ENCODE peak calls at places on chromosome 3, in nine cellular contexts. Y is endothelial cell of umbilical vein, Q is neural progenitor cell, U is ACHN, Z is pancreas, W is dermis microvascular lymphatic vessel endothelial cell, E is putamen, R is GDM1, P is progenitor cell of endocrine pancreas. J is an unnamed sample.
A peak's percentile ranks its signal among the peaks of the same experiment; 100 is the strongest.

GRCh38 chr3:9617736-9618135 is 31.6 kb upstream of the MTMR14 start:
- DNase-seq in Y (no peak), Q (no peak), U (no peak), Z (no peak), W (no peak), E (no peak), R (no peak), P (no peak), J (no peak)

GRCh38 chr3:141112686-141113255 is 61.6 kb downstream of the SPSB4 start:
- DNase-seq in Y (no peak), Q (no peak), U (no peak), Z (no peak), W (no peak), E (no peak), R (no peak), P (no peak), J (no peak)

GRCh38 chr3:136954246-136954645 is 3.5 kb upstream of the IL20RB start:
- DNase-seq in Y (no peak), Q (no peak), U (no peak), Z (no peak), W (no peak), E (no peak), R (no peak), P (no peak), J (no peak)

GRCh38 chr3:58237940-58238681 is 519 bp downstream of the ABHD6 start:
- DNase-seq in Y (peak; percentile 18), Q (peak; percentile 58), U (peak; percentile 39), Z (peak; percentile 48), W (no peak), E (peak; percentile 70), R (peak; percentile 40), P (peak; percentile 32), J (peak; percentile 64)

GRCh38 chr3:158105124-158105709 is 1.0 kb downstream of the SHOX2 start:
- DNase-seq in Y (no peak), Q (peak; percentile 61), U (peak; percentile 46), Z (no peak), W (no peak), E (no peak), R (no peak), P (peak; percentile 27), J (no peak)

GRCh38 chr3:67947808-67948508 is 293.5 kb upstream of the SUCLG2 start:
- DNase-seq in Y (no peak), Q (peak; percentile 69), U (no peak), Z (no peak), W (no peak), E (no peak), R (no peak), P (peak; percentile 34), J (no peak)

GRCh38 chr3:3705090-3705775 is 94.0 kb upstream of the LRRN1 start:
- DNase-seq in Y (no peak), Q (peak; percentile 59), U (no peak), Z (no peak), W (no peak), E (peak; percentile 67), R (no peak), P (no peak), J (peak; percentile 55)

GRCh38 chr3:11367116-11367781 is 95.1 kb downstream of the ATG7 start:
- DNase-seq in Y (peak; percentile 82), Q (peak; percentile 33), U (no peak), Z (no peak), W (peak; percentile 82), E (no peak), R (no peak), P (no peak), J (no peak)

GRCh38 chr3:172107403-172107802 is 68.0 kb downstream of the FNDC3B start:
- DNase-seq in Y (no peak), Q (no peak), U (no peak), Z (no peak), W (no peak), E (no peak), R (no peak), P (no peak), J (no peak)

GRCh38 chr3:56790016-56790950 is 11.5 kb downstream of the ARHGEF3 start:
- DNase-seq in Y (no peak), Q (no peak), U (no peak), Z (no peak), W (no peak), E (no peak), R (peak; percentile 80), P (no peak), J (no peak)

GRCh38 chr3:185988080-185988815 is 50.4 kb upstream of the TRA2B start:
- DNase-seq in Y (no peak), Q (peak; percentile 38), U (no peak), Z (no peak), W (no peak), E (no peak), R (no peak), P (no peak), J (no peak)

GRCh38 chr3:180690061-180690460 is 10.8 kb upstream of the CCDC39 start:
- DNase-seq in Y (no peak), Q (no peak), U (no peak), Z (no peak), W (no peak), E (no peak), R (no peak), P (no peak), J (no peak)

GRCh38 chr3:106428565-106428994 is 559.8 kb upstream of the CBLB start:
- DNase-seq in Y (peak; percentile 18), Q (no peak), U (peak; percentile 97), Z (no peak), W (no peak), E (no peak), R (no peak), P (no peak), J (no peak)

GRCh38 chr3:46214751-46215352 is 6.7 kb upstream of the CCR1 start:
- DNase-seq in Y (no peak), Q (peak; percentile 62), U (peak; percentile 1), Z (no peak), W (peak; percentile 6), E (no peak), R (peak; percentile 60), P (no peak), J (no peak)

GRCh38 chr3:101913173-101913572 is 63.9 kb downstream of the NFKBIZ start:
- DNase-seq in Y (peak; percentile 21), Q (no peak), U (no peak), Z (no peak), W (peak; percentile 14), E (no peak), R (no peak), P (no peak), J (no peak)

J was measured in head of caudate nucleus.